ENCODE peak calls at places on chromosomes 3 and 15, in eight cellular contexts. T is naive thymus-derived CD4-positive, alpha-beta T cell; A is MM.1S; E is foreskin fibroblast; K is heart left ventricle; L is psoas muscle; J is CD8-positive, alpha-beta T cell; I is GM06990. F is an unnamed sample.
A peak's percentile ranks its signal among the peaks of the same experiment; 100 is the strongest.

GRCh38 chr3:194508486-194509449 is 22.0 kb upstream of the ATP13A3 start:
- DNase-seq in J (no peak), K (no peak), I (no peak), L (no peak), T (no peak), E (no peak), A (no peak), F (no peak)

GRCh38 chr15:82305621-82306048 is 43.0 kb downstream of the SAXO2 start:
- DNase-seq in K (no peak), I (no peak), A (no peak), L (no peak), J (no peak), T (no peak), E (no peak), F (no peak)

GRCh38 chr3:13414040-13414729 is 5.9 kb downstream of the NUP210 start:
- DNase-seq in I (peak; percentile 90), K (peak; percentile 43), E (no peak), J (peak; percentile 79), A (peak; percentile 91), T (peak; percentile 54), L (peak; percentile 71), F (peak; percentile 66)

GRCh38 chr3:18030371-18030870 is 288.0 kb upstream of the TBC1D5 start:
- DNase-seq in T (no peak), K (no peak), I (no peak), A (no peak), E (no peak), L (no peak), J (no peak), F (no peak)

GRCh38 chr15:74901612-74902063 is 5.0 kb downstream of the FAM219B start:
- DNase-seq in L (peak; percentile 63), A (peak; percentile 66), T (peak; percentile 39), I (no peak), K (peak; percentile 26), J (peak; percentile 62), E (peak; percentile 47), F (peak; percentile 43)

GRCh38 chr3:153785901-153786300 is 335.3 kb upstream of the ARHGEF26 start:
- DNase-seq in J (no peak), E (no peak), T (no peak), I (no peak), A (no peak), L (no peak), K (no peak), F (no peak)

GRCh38 chr15:87269566-87269965 is 987.0 kb downstream of the NTRK3 start:
- DNase-seq in L (no peak), T (no peak), I (no peak), A (no peak), J (no peak), E (no peak), K (no peak), F (no peak)

GRCh38 chr15:82397817-82398216 is 31.8 kb upstream of the GOLGA6L9 start:
- DNase-seq in K (no peak), I (no peak), E (no peak), J (no peak), T (no peak), A (no peak), L (no peak), F (no peak)

GRCh38 chr3:71265365-71265935 is 318.1 kb downstream of the FOXP1 start:
- DNase-seq in A (no peak), L (no peak), I (no peak), T (no peak), J (no peak), K (no peak), E (no peak), F (no peak)

GRCh38 chr3:149969945-149970715 is 565 bp downstream of the PFN2 start:
- DNase-seq in L (peak; percentile 91), A (peak; percentile 92), K (peak; percentile 81), I (peak; percentile 78), J (peak; percentile 79), T (peak; percentile 54), E (peak; percentile 81), F (peak; percentile 87)

GRCh38 chr15:65099336-65099735 is 15.7 kb downstream of the UBAP1L start:
- DNase-seq in J (no peak), I (no peak), E (no peak), A (no peak), T (no peak), L (no peak), K (no peak), F (no peak)

GRCh38 chr15:65100427-65100826 is 14.6 kb downstream of the UBAP1L start:
- DNase-seq in J (no peak), I (no peak), E (no peak), K (no peak), A (no peak), T (no peak), L (no peak), F (no peak)

GRCh38 chr15:65102912-65103311 is 12.1 kb downstream of the UBAP1L start:
- DNase-seq in A (no peak), L (no peak), E (no peak), I (no peak), K (no peak), T (no peak), J (no peak), F (no peak)

GRCh38 chr15:65101891-65102708 is 12.9 kb downstream of the UBAP1L start:
- DNase-seq in L (no peak), J (no peak), A (no peak), E (no peak), T (no peak), I (no peak), K (no peak), F (no peak)

GRCh38 chr15:65101418-65101890 is 13.5 kb downstream of the UBAP1L start:
- DNase-seq in I (no peak), K (peak; percentile 74), T (no peak), J (peak; percentile 45), E (peak; percentile 31), A (peak; percentile 35), L (peak; percentile 81), F (peak; percentile 41)
- H3K4me3 ChIP-seq in I (no peak overlapping the region), K (no peak overlapping the region), T (no peak overlapping the region), J (no peak overlapping the region), E (no peak overlapping the region), A (no peak overlapping the region), L (no peak overlapping the region), F (no peak overlapping the region)

GRCh38 chr15:45589296-45589695 is 2.1 kb downstream of the BLOC1S6 start:
- DNase-seq in T (no peak), A (no peak), K (no peak), I (no peak), E (no peak), J (no peak), L (no peak), F (no peak)
- H3K4me3 ChIP-seq in T (no peak overlapping the region), A (no peak overlapping the region), K (no peak overlapping the region), I (peak overlapping the region; percentile 95), E (peak overlapping the region; percentile 74), J (no peak overlapping the region), L (peak overlapping the region; percentile 95), F (no peak overlapping the region)

DNA sequence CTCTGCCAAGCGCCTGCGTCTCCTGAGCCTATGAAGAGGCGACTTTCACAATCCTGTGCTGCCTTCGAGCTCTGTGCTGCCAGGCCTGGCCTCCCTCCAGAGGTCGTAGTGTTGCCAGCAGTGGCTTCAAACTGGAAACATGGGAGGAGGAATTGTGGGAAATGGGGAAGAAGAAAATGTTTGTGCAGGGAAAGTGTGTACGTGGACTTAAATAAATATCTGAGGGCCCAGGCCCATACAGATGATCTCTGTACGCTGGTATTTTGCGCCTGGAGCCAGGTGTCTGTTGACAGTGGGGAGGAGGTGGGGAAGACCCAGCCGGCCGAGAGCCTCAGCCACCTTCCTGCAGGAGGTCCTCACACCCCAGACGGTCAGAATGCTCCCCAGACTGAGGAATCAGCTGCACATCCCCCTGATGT is 44.6 kb downstream of the ZBTB38 start:
- DNase-seq in I (no peak), L (peak; percentile 97), J (no peak), T (no peak), E (peak; percentile 81), A (peak; percentile 45), K (peak; percentile 95), F (no peak)
- H3K4me3 ChIP-seq in I (no peak overlapping the region), L (peak overlapping the region; percentile 64), J (peak overlapping the region; percentile 24), T (peak overlapping the region; percentile 26), E (no peak overlapping the region), A (peak overlapping the region; percentile 12), K (peak overlapping the region; percentile 25), F (no peak overlapping the region)

DNA sequence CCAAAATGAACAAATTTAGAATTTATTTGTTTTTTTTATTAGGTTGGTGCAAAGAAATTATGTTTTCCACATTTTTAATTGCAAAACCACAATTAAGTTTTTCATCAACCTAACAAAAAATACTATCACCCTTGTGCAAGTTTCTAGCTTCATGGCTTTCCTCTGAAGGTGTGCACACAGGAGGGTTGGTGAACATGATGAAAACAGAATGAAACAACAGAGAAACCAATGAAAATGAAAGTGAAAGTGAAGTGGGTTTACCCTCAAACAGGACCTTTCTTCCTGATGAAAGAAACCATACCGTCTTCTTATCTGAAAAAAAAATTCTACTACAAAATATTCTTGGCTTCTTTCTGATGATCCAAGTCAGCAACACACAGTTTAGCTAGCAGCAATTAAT is 71.9 kb upstream of the FEZF2 start:
- DNase-seq in L (no peak), J (no peak), I (no peak), A (peak; percentile 63), T (no peak), E (no peak), K (no peak), F (peak; percentile 70)
- H3K4me3 ChIP-seq in L (no peak overlapping the region), J (peak overlapping the region; percentile 14), I (no peak overlapping the region), A (no peak overlapping the region), T (peak overlapping the region; percentile 4), E (peak overlapping the region; percentile 32), K (no peak overlapping the region), F (no peak overlapping the region)

GRCh38 chr3:146156801-146157310 is 4.1 kb downstream of the PLOD2 start:
- DNase-seq in K (no peak), J (no peak), L (no peak), T (no peak), A (peak; percentile 23), E (no peak), I (no peak), F (no peak)
- H3K4me3 ChIP-seq in K (peak overlapping the region; percentile 77), J (no peak overlapping the region), L (peak overlapping the region; percentile 85), T (no peak overlapping the region), A (peak overlapping the region; percentile 23), E (peak overlapping the region; percentile 7), I (no peak overlapping the region), F (no peak overlapping the region)